ENCODE peak calls at places on chromosomes 16 and 17, in nine cellular contexts. P is NCI-H1417 treated with DMSO at 0.1 percent for 48 hours; T is PC-3; Z is NCI-H1048; V is stimulated activated CD4-positive, alpha-beta T cell treated with anti-CD3 and anti-CD28 coated beads, Interleukin-4, amount 100 ng/mL, for 48 hours; W is G401; O is CD4-positive, alpha-beta T cell; X is adrenal gland; Y is iPS DF 6.9. N is an unnamed sample.
A peak's percentile ranks its signal among the peaks of the same experiment; 100 is the strongest.

GRCh38 chr17:42087736-42088705 is 10.3 kb downstream of the ZNF385C start:
- DNase-seq in P (no peak), T (no peak), Z (no peak), V (no peak), W (no peak), O (no peak), X (no peak), Y (no peak), N (no peak)

GRCh38 chr16:67247698-67248400 is 568 bp upstream of the FHOD1 start:
- DNase-seq in P (no peak), T (no peak), Z (no peak), V (no peak), W (peak; percentile 45), O (no peak), X (no peak), Y (no peak), N (no peak)

GRCh38 chr17:50684612-50685333 is 22.9 kb downstream of the ANKRD40 start:
- DNase-seq in P (no peak), T (peak; percentile 74), Z (no peak), V (no peak), W (no peak), O (no peak), X (peak; percentile 44), Y (no peak), N (no peak)

GRCh38 chr17:27861979-27862378 is 31.2 kb downstream of the LYRM9 start:
- DNase-seq in P (no peak), T (no peak), Z (no peak), V (no peak), W (peak; percentile 91), O (no peak), X (peak; percentile 65), Y (no peak), N (no peak)

GRCh38 chr17:7393613-7394451 is 493 bp downstream of the PLSCR3 start:
- DNase-seq in P (no peak), T (peak; percentile 34), Z (no peak), V (peak; percentile 27), W (no peak), O (no peak), X (no peak), Y (no peak), N (no peak)

GRCh38 chr16:54282202-54282922 is 4.2 kb downstream of the IRX3 start:
- DNase-seq in P (no peak), T (peak; percentile 4), Z (no peak), V (peak; percentile 40), W (no peak), O (no peak), X (peak; percentile 49), Y (no peak), N (no peak)

GRCh38 chr17:55345132-55345531 is 76.5 kb downstream of the MMD start:
- DNase-seq in P (no peak), T (no peak), Z (no peak), V (no peak), W (no peak), O (no peak), X (no peak), Y (no peak), N (no peak)

GRCh38 chr17:77712578-77712977 is 245.9 kb upstream of the TNRC6C start:
- DNase-seq in P (no peak), T (no peak), Z (no peak), V (no peak), W (no peak), O (no peak), X (no peak), Y (no peak), N (no peak)

GRCh38 chr17:43931062-43931571 is 11.2 kb downstream of the PPY start:
- DNase-seq in P (no peak), T (no peak), Z (no peak), V (no peak), W (no peak), O (no peak), X (no peak), Y (no peak), N (no peak)

GRCh38 chr16:56048425-56049100 is 142.7 kb upstream of the GNAO1 start:
- DNase-seq in P (no peak), T (no peak), Z (no peak), V (no peak), W (no peak), O (no peak), X (no peak), Y (no peak), N (no peak)

GRCh38 chr16:30901201-30902069 is 5.0 kb downstream of the CTF1 start:
- DNase-seq in P (no peak), T (no peak), Z (no peak), V (no peak), W (peak; percentile 19), O (no peak), X (no peak), Y (no peak), N (no peak)

GRCh38 chr17:56603486-56604238 is 10.2 kb downstream of the NOG start:
- DNase-seq in P (no peak), T (no peak), Z (no peak), V (no peak), W (no peak), O (no peak), X (no peak), Y (no peak), N (no peak)

GRCh38 chr17:13939222-13939621 is 130.1 kb upstream of the COX10 start:
- DNase-seq in P (no peak), T (peak; percentile 19), Z (no peak), V (no peak), W (no peak), O (no peak), X (no peak), Y (no peak), N (no peak)

GRCh38 chr17:78474631-78475146 is 96.2 kb downstream of the PGS1 start:
- DNase-seq in P (no peak), T (no peak), Z (no peak), V (no peak), W (no peak), O (no peak), X (no peak), Y (no peak), N (no peak)

GRCh38 chr16:26961459-26961858 is 105.3 kb upstream of the C16orf82 start:
- DNase-seq in P (no peak), T (no peak), Z (no peak), V (no peak), W (no peak), O (no peak), X (no peak), Y (no peak), N (no peak)

GRCh38 chr16:583470-583814 is 6.4 kb upstream of the RAB40C start:
- DNase-seq in P (no peak), T (no peak), Z (no peak), V (no peak), W (no peak), O (no peak), X (no peak), Y (no peak), N (no peak)

GRCh38 chr16:12545792-12546342 is 257.8 kb downstream of the CPPED1 start:
- DNase-seq in P (no peak), T (no peak), Z (no peak), V (no peak), W (no peak), O (no peak), X (no peak), Y (no peak), N (no peak)

GRCh38 chr17:14323522-14323981 is 22.7 kb downstream of the HS3ST3B1 start:
- DNase-seq in P (no peak), T (no peak), Z (no peak), V (no peak), W (no peak), O (no peak), X (no peak), Y (no peak), N (no peak)

GRCh38 chr17:65537343-65537844 is 24.1 kb downstream of the AXIN2 start:
- DNase-seq in P (no peak), T (no peak), Z (no peak), V (no peak), W (no peak), O (no peak), X (no peak), Y (no peak), N (no peak)

GRCh38 chr16:82993415-82993814 is 366.6 kb downstream of the CDH13 start:
- DNase-seq in P (no peak), T (no peak), Z (no peak), V (no peak), W (no peak), O (no peak), X (no peak), Y (no peak), N (no peak)

GRCh38 chr16:52294660-52295059 is 252.3 kb downstream of the TOX3 start:
- DNase-seq in P (no peak), T (no peak), Z (no peak), V (no peak), W (no peak), O (no peak), X (no peak), Y (no peak), N (no peak)

GRCh38 chr16:15897834-15898254 is 9.4 kb upstream of the CEP20 start:
- DNase-seq in P (no peak), T (peak; percentile 38), Z (no peak), V (peak; percentile 26), W (no peak), O (no peak), X (no peak), Y (no peak), N (no peak)

GRCh38 chr17:73998246-73999220 is 204.9 kb upstream of the RPL38 start:
- DNase-seq in P (no peak), T (peak; percentile 74), Z (peak; percentile 40), V (peak; percentile 58), W (no peak), O (peak; percentile 61), X (peak; percentile 27), Y (peak; percentile 43), N (peak; percentile 33)

GRCh38 chr17:35906559-35907265 is 23.9 kb downstream of the RDM1 start:
- DNase-seq in P (no peak), T (no peak), Z (no peak), V (no peak), W (no peak), O (no peak), X (no peak), Y (no peak), N (no peak)

GRCh38 chr16:30927789-30928378 is 4.5 kb downstream of the FBXL19 start:
- DNase-seq in P (peak; percentile 73), T (peak; percentile 41), Z (peak; percentile 44), V (no peak), W (peak; percentile 97), O (no peak), X (no peak), Y (no peak), N (peak; percentile 77)

GRCh38 chr17:79038545-79039135 is 14.7 kb downstream of the C1QTNF1 start:
- DNase-seq in P (no peak), T (peak; percentile 94), Z (no peak), V (no peak), W (no peak), O (no peak), X (peak; percentile 81), Y (no peak), N (no peak)

GRCh38 chr17:69326302-69327059 is 452 bp downstream of the ABCA5 start:
- DNase-seq in P (no peak), T (peak; percentile 39), Z (peak; percentile 9), V (no peak), W (peak; percentile 63), O (no peak), X (no peak), Y (no peak), N (no peak)

GRCh38 chr17:78532311-78532710 is 44.9 kb downstream of the DNAH17 start:
- DNase-seq in P (no peak), T (peak; percentile 39), Z (no peak), V (no peak), W (no peak), O (no peak), X (no peak), Y (no peak), N (no peak)

GRCh38 chr16:77579283-77579985 is 142.9 kb upstream of the NUDT7 start:
- DNase-seq in P (no peak), T (no peak), Z (no peak), V (no peak), W (no peak), O (no peak), X (no peak), Y (no peak), N (no peak)

GRCh38 chr16:7185689-7186088 is 147.0 kb upstream of the RBFOX1 start:
- DNase-seq in P (no peak), T (peak; percentile 27), Z (no peak), V (no peak), W (no peak), O (no peak), X (no peak), Y (no peak), N (no peak)

GRCh38 chr16:66927012-66927436 is 1.7 kb upstream of the RRAD start:
- DNase-seq in P (no peak), T (peak; percentile 39), Z (no peak), V (no peak), W (no peak), O (no peak), X (no peak), Y (no peak), N (no peak)

N was measured in NCI-H2081 treated with DMSO at 0.1 percent for 48 hours.